ENCODE peak calls at places on chromosomes 4 and X, in four cellular contexts. Z is HCT116, M is SK-N-SH, R is GM12878. K is an unnamed sample.

GRCh38 chr4:149173241-149174013 is 642.2 kb downstream of the IQCM start:
- DNase-seq in Z (no peak), R (no peak), M (no peak), K (no peak)

GRCh38 chr4:164212134-164212533 is 541.8 kb upstream of the SMIM31 start:
- DNase-seq in R (no peak), M (no peak), Z (no peak), K (no peak)

GRCh38 chr4:111991163-111991562 is 154.1 kb upstream of the FAM241A start:
- DNase-seq in R (peak), Z (no peak), M (no peak), K (no peak)

GRCh38 chr4:116358633-116359222 is 726.6 kb downstream of the TRAM1L1 start:
- DNase-seq in Z (peak), M (peak), R (peak), K (peak)

GRCh38 chr4:123495530-123495929 is 98.9 kb downstream of the SPRY1 start:
- DNase-seq in R (no peak), Z (no peak), M (no peak), K (no peak)

GRCh38 chr4:176845636-176846035 is 52.9 kb upstream of the VEGFC start:
- DNase-seq in Z (no peak), R (no peak), M (no peak), K (no peak)

GRCh38 chr4:26377352-26378311 is 56.8 kb downstream of the RBPJ start:
- DNase-seq in M (no peak), R (no peak), Z (no peak), K (no peak)

GRCh38 chr4:107806196-107806595 is 18.5 kb upstream of the SGMS2 start:
- DNase-seq in M (no peak), Z (no peak), R (no peak), K (no peak)

GRCh38 chrX:151680805-151681204 is 14.5 kb upstream of the PRRG3 start:
- DNase-seq in R (peak), Z (peak), M (peak), K (no peak)

GRCh38 chrX:24513416-24513815 is 48.3 kb downstream of the PDK3 start:
- DNase-seq in M (no peak), R (peak), Z (no peak), K (no peak)

GRCh38 chr4:183631577-183632198 is 27.3 kb downstream of the RWDD4 start:
- DNase-seq in Z (no peak), R (no peak), M (no peak), K (no peak)

GRCh38 chr4:58649236-58649635 is 1539.1 kb upstream of the IGFBP7 start:
- DNase-seq in R (no peak), M (no peak), Z (no peak), K (no peak)

GRCh38 chr4:176844448-176844847 is 51.7 kb upstream of the VEGFC start:
- DNase-seq in M (no peak), Z (no peak), R (no peak), K (no peak)

GRCh38 chr4:54558889-54559682 is 98.7 kb upstream of the KIT start:
- DNase-seq in Z (no peak), R (no peak), M (no peak), K (no peak)

GRCh38 chr4:161767116-161767515 is 396.7 kb downstream of the FSTL5 start:
- DNase-seq in M (no peak), Z (no peak), R (no peak), K (no peak)

GRCh38 chrX:13414006-13414647 is 94.3 kb upstream of the ATXN3L start:
- DNase-seq in R (no peak), M (no peak), Z (no peak), K (no peak)

GRCh38 chr4:183960021-183960420 is 54.9 kb downstream of the STOX2 start:
- DNase-seq in M (peak), R (no peak), Z (no peak), K (no peak)

GRCh38 chrX:108217877-108218276 is 126.3 kb downstream of the ATG4A start:
- DNase-seq in Z (no peak), R (no peak), M (no peak), K (no peak)

GRCh38 chrX:108216405-108216804 is 124.8 kb downstream of the ATG4A start:
- DNase-seq in M (no peak), R (no peak), Z (no peak), K (no peak)

GRCh38 chrX:108219949-108220601 is 128.5 kb downstream of the ATG4A start:
- DNase-seq in M (no peak), Z (no peak), R (no peak), K (no peak)

GRCh38 chrX:108221481-108221880 is 129.9 kb downstream of the ATG4A start:
- DNase-seq in R (no peak), M (no peak), Z (no peak), K (no peak)

DNA sequence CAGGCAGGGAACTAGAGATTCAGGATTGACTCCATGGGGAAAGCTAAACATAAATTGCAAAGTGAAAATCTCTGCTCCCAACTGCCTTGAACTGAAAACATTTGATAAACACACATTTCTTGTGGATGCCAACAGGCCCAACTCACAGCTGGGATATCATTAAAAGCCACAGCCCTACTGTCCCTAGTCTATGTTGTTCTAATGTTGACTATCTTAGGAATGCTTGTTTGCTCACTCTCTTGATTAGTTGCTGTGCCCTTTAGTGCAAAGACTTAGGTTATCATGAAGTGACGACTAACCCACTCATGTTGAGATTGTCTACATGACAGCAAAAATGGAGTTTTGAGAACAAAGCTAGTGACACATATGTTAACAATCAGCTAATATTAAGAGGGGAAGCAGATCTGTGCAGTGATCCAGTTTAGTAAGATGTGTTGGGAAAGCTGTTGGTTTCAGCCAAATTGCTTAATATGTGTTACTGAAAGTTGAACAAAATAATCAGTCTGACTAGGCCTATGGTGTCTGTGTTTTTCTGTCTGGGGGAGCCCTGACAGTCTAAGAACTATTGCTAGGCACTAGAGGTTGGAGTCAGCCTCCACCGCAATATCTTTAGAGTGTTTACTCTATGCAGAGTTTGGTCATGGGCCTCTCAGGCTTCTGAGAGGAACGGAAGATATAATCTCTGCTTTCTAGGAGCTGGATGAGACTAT is 125.4 kb downstream of the ATG4A start:
- DNase-seq in Z (no peak), M (no peak), R (no peak), K (no peak)
- TF ChIP-seq JUND in Z (no peak), M (no peak), R (no peak), K (no peak)

GRCh38 chr4:158894826-158895225 is 126.0 kb downstream of the FNIP2 start:
- DNase-seq in R (no peak), M (no peak), Z (no peak), K (no peak)

GRCh38 chr4:158891256-158891655 is 122.4 kb downstream of the FNIP2 start:
- DNase-seq in M (no peak), Z (no peak), R (no peak), K (no peak)

GRCh38 chr4:158896459-158897238 is 127.8 kb downstream of the FNIP2 start:
- DNase-seq in M (no peak), Z (no peak), R (no peak), K (no peak)

GRCh38 chr4:158890294-158890693 is 121.5 kb downstream of the FNIP2 start:
- DNase-seq in R (no peak), Z (no peak), M (no peak), K (no peak)

DNA sequence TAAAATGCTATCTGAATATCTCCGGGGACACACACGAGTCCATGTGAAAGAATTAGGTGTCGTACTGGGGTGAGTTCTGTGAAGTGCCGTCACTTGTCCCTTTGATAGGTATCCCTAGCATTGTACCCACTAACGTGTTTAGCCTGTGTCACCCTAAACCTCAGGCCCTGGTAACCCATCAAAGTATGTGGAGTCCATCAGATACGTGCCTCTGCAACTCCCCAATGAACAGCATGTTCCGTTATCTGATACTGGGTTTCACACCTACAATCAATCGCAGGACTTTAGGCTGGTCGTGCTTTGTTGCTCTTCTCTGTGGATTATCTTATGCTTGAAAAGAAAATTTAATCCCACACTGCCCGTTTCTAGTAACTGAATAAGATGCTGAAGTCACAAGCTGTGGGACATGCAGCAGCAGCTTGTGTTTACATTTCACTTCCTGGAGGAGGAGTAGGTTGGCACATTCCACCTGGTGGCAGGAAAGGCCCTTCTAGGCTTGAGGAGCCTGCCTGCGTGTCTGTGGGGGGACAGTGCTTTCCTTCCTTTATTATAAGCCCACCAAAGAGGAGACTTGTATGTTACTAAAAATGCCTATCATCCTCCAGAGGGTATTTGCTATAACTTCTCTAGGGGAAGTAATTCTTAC is 127.1 kb downstream of the FNIP2 start:
- DNase-seq in M (no peak), R (no peak), Z (no peak), K (peak)
- TF ChIP-seq JUND in M (no peak), R (no peak), Z (no peak), K (no peak)

DNA sequence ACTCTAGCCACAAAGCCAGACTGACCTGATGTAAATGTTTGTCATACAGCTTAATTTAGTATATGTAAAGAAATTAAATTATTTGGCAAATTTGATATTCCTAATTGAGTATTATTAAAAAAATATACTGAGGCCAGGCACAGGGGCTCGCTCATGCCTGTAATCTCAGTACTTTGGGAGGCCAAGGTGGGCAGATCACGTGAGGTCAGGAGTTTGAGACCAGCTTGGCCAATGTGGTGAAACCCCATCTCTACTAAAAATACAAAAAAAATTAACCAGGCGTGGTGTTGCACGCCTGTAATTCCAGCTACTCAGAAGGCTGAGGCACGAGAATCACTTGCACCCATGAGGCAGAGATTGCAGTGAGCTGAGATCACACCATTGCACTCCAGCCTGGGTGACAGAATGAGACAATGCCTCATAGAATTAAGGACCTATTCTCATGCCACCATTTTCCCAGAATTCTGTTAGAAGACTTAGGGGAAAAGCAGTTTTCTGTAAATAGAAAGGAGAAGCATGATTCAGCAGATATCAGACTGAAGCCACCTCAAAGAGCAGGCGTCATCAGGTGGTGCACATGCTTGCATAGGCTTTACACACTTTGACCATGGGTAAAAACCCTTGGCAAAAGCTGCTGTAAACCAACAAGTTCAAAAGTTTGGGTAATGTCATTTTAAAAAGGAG is 6.1 kb downstream of the UBQLN2 start:
- DNase-seq in R (no peak), M (no peak), Z (no peak), K (no peak)
- TF ChIP-seq JUND in R (no peak), M (no peak), Z (no peak), K (no peak)

GRCh38 chr4:8247047-8247930 is 22.3 kb upstream of the HTRA3 start:
- DNase-seq in Z (no peak), M (no peak), R (no peak), K (no peak)

GRCh38 chr4:8250637-8251036 is 18.9 kb upstream of the HTRA3 start:
- DNase-seq in Z (no peak), R (no peak), M (no peak), K (no peak)

GRCh38 chr4:8245879-8246833 is 23.4 kb upstream of the HTRA3 start:
- DNase-seq in Z (no peak), R (no peak), M (no peak), K (no peak)

GRCh38 chr4:8250167-8250566 is 19.4 kb upstream of the HTRA3 start:
- DNase-seq in M (no peak), Z (no peak), R (no peak), K (no peak)

DNA sequence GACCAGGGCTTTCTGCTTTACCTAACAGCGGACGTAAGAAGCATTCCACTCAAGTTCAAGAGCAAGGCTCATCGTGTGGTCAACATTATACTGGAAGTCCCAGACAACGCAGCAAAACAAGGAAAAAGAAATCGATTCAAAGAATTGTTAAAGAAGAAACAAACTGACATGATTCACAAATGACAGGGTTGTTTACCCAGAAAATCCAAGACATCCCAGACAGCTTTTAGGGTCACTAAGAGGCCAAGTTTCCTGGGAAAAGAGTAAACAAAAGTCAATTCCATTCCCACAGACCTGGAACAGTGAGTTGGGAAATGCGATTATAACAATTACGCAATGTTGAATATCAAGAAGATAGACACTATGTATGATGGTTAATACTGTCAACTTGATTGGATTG is 21.5 kb upstream of the HTRA3 start:
- DNase-seq in R (no peak), Z (no peak), M (no peak), K (no peak)
- TF ChIP-seq JUND in R (no peak), Z (no peak), M (no peak), K (no peak)

DNA sequence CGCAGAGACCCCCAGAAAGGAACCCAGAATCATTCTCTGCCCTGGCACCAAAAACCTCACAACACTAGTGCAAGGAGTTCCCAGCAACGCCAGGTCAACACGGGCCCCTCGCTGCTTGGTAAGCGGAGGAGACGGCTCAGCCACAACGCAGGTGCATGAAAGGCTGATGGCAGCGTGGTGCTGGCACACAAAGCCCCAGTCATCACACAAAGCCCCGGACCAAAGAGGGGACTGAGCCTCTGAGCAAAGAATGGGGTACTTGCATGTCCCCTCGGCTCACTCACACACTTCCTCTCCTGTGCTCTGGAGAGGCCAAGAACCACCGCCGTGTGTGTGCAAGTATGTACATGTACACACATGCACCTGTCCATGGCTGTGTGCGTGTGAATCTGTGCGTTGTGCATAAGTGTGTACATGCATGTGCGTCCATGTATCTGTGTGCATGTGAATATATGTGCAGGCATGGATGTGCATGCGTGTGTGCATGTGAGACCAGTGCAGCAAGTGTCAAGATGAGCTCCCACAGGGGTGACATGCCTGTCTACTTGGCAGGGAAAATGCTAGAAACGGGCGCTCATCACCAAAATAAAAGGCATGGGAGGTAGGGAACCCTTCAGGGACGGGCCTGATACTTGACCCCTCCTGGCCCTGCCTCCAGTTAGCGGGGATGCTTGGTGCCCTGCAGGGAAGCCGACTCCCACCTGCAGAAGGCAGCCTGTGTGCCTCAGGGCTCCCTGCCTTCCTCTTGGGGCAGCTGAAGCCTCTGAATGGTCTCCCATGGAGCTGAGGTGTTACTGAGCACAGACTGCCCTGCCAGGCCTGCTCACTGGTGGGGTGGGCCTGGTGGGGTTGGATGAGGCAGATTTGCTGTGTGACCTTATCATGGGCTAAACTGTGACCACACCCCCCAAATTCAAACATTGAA is 60.4 kb downstream of the ZFYVE28 start:
- DNase-seq in M (peak), Z (no peak), R (no peak), K (no peak)
- TF ChIP-seq JUND in M (no peak), Z (no peak), R (no peak), K (no peak)

GRCh38 chr4:13481569-13481968 is 2.6 kb downstream of the RAB28 start:
- DNase-seq in Z (no peak), R (no peak), M (no peak), K (no peak)
- TF ChIP-seq JUND in Z (no peak), R (no peak), M (peak), K (no peak)

GRCh38 chr4:155675709-155676429 is 9.2 kb downstream of the GUCY1A1 start:
- DNase-seq in M (no peak), Z (no peak), R (no peak), K (no peak)

GRCh38 chr4:155673453-155673979 is 6.9 kb downstream of the GUCY1A1 start:
- DNase-seq in M (no peak), Z (no peak), R (no peak), K (no peak)

GRCh38 chr4:155674669-155675071 is 8.0 kb downstream of the GUCY1A1 start:
- DNase-seq in R (no peak), M (no peak), Z (no peak), K (no peak)

GRCh38 chr4:155676430-155676825 is 9.8 kb downstream of the GUCY1A1 start:
- DNase-seq in Z (no peak), M (no peak), R (no peak), K (no peak)

GRCh38 chr4:155672342-155672741 is 5.7 kb downstream of the GUCY1A1 start:
- DNase-seq in R (no peak), Z (no peak), M (no peak), K (peak)
- TF ChIP-seq JUND in R (no peak), Z (no peak), M (no peak), K (no peak)

DNA sequence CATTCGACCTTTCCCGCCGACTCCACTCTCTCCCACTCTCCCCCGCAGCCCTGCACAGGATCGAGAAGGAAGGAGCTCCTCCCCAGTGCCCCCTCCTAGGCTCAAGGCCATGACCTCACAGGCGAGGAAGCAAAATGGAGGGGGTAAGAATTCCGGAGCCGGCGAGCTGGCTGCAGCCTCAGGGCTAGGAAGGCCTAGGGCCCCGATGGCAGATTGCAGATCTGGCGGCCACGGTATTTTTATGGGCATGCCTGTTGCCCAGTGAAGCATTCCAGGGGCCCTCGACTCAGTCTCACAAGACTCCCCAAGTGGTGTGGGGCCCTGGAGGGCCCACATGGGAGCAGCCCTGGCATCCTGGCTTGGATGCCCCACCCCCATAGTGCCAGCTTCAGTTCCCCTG is 942 bp upstream of the L1CAM start:
- DNase-seq in M (no peak), Z (no peak), R (no peak), K (no peak)
- TF ChIP-seq JUND in M (no peak), Z (no peak), R (no peak), K (no peak)

GRCh38 chrX:10176121-10177003 is 19.6 kb downstream of the CLCN4 start:
- DNase-seq in R (no peak), M (no peak), Z (no peak), K (no peak)

GRCh38 chrX:10178866-10179463 is 22.2 kb downstream of the CLCN4 start:
- DNase-seq in M (no peak), Z (no peak), R (no peak), K (no peak)

GRCh38 chrX:10177004-10177396 is 20.2 kb downstream of the CLCN4 start:
- DNase-seq in M (no peak), Z (no peak), R (no peak), K (no peak)

GRCh38 chrX:10175317-10175871 is 18.6 kb downstream of the CLCN4 start:
- DNase-seq in R (no peak), M (no peak), Z (no peak), K (no peak)

DNA sequence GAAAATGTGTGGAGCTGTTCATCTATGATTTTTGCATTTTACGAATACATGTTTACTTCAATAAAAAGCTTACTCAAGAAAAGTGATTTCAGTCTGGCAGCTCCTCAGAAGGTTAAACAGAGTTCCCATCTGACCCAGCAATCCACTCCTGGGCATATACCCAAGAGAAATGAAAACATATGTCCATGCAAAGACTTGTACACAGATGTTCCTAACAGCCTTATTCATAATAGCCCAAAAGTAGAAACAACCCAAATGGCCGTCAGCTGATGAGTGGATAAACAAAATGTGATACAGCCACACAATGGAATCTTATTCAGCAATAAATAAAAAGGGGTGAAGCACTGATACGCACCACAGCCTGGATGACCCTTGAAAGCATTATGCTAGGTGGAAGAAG is 20.8 kb downstream of the CLCN4 start:
- DNase-seq in R (no peak), M (no peak), Z (no peak), K (no peak)
- TF ChIP-seq JUND in R (no peak), M (no peak), Z (no peak), K (no peak)